ENCODE peak calls at places on chromosome 2, in four cellular contexts. M is A549, G is HepG2, C is WTC11. A is an unnamed sample.

GRCh38 chr2:54212456-54212855 is 43.6 kb downstream of the TSPYL6 start:
- DNase-seq in M (no peak), G (peak), C (no peak), A (no peak)

GRCh38 chr2:188776634-188777033 is 197.5 kb upstream of the COL3A1 start:
- DNase-seq in M (no peak), G (no peak), C (no peak), A (no peak)

GRCh38 chr2:31440764-31441163 is 26.2 kb upstream of the XDH start:
- DNase-seq in M (peak), G (no peak), C (no peak), A (no peak)

GRCh38 chr2:24360963-24361330 is 611 bp upstream of the ITSN2 start:
- DNase-seq in M (no peak), G (no peak), C (no peak), A (no peak)

GRCh38 chr2:111028720-111029119 is 92.0 kb upstream of the BCL2L11 start:
- DNase-seq in M (peak), G (no peak), C (no peak), A (peak)

GRCh38 chr2:169509230-169509917 is at the start of gene KLHL41:
- DNase-seq in M (no peak), G (no peak), C (no peak), A (no peak)

GRCh38 chr2:237870754-237871651 is 11.6 kb downstream of the RAMP1 start:
- DNase-seq in M (no peak), G (no peak), C (no peak), A (no peak)

GRCh38 chr2:110182449-110182848 is 22.4 kb downstream of the NPHP1 start:
- DNase-seq in M (no peak), G (no peak), C (no peak), A (no peak)

GRCh38 chr2:20693317-20693716 is 26.4 kb downstream of the GDF7 start:
- DNase-seq in M (no peak), G (no peak), C (no peak), A (no peak)

GRCh38 chr2:181894381-181894780 is 2.9 kb downstream of the ITPRID2 start:
- DNase-seq in M (no peak), G (no peak), C (no peak), A (no peak)
- TF ChIP-seq NR3C1 in M (no peak), G (no peak), C (no peak), A (no peak)

GRCh38 chr2:55811048-55811447 is 112.5 kb downstream of the EFEMP1 start:
- DNase-seq in M (no peak), G (no peak), C (no peak), A (no peak)

GRCh38 chr2:55810621-55811020 is 113.0 kb downstream of the EFEMP1 start:
- DNase-seq in M (no peak), G (no peak), C (no peak), A (no peak)

GRCh38 chr2:55805662-55806061 is 112.0 kb upstream of the PNPT1 start:
- DNase-seq in M (no peak), G (no peak), C (no peak), A (no peak)

GRCh38 chr2:55809875-55810620 is 113.5 kb downstream of the EFEMP1 start:
- DNase-seq in M (peak), G (no peak), C (peak), A (no peak)

DNA sequence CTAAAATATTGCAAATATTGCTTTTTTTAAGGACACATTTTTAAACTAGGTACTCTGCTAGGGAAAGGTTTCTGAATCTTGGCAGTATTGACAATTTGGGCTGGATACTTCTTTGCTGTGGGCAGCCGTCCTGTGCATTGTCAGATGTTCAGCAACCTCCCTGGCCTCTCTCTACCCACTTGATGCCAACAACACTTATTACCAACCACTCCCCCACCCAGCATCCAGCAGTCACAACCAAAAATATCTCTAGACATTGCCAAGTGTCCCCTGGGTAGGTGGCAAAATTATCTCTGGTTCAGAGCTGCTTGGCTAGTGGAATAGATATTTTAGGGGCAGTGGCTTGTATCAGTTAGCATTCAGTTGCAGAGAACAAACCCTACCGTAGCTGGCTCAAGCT is 114.3 kb upstream of the PNPT1 start:
- DNase-seq in M (no peak), G (no peak), C (no peak), A (no peak)
- TF ChIP-seq NR3C1 in M (no peak), G (no peak), C (no peak), A (no peak)

DNA sequence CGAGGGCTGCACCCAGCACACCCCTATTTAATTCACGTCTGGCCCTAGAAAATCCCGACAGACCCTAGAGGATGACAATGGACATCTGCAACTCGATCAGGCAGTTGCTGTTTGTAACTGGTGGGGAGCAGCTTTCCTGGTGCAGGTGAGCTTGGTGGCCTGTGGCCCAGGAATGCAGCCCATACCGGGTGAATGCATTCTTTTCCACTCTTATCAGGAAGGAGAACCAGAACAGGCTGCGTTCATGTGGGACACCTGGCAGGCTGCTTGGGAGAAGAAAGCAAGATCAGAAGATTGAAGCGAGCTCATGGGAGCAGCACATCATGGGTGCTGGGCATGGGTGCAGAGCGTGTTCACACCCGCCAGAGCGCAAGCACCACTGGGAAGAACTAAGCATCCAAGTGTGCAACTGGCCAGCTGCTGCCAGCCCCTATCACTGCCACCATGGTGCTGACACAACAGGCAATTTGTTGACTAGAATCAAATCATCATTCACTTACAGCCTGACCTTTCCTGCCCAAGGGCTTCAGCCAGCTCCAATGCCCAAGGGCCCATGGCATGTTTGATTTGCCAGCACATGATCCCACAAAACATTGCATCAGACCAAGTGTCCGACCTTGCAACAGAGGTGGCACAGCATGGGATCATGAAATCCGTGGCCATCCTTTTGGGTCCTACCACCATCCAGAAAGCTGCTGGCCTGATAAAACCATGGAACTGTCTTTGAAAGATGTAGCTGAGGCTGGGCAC is 241.7 kb upstream of the ID2 start:
- DNase-seq in M (no peak), G (no peak), C (no peak), A (no peak)
- TF ChIP-seq NR3C1 in M (no peak), G (no peak), C (no peak), A (no peak)

GRCh38 chr2:47354817-47355653 is 47.9 kb upstream of the MSH2 start:
- DNase-seq in M (no peak), G (no peak), C (no peak), A (no peak)

GRCh38 chr2:47360283-47360682 is 42.7 kb upstream of the MSH2 start:
- DNase-seq in M (no peak), G (no peak), C (no peak), A (no peak)

GRCh38 chr2:47354013-47354816 is 48.7 kb upstream of the MSH2 start:
- DNase-seq in M (peak), G (peak), C (no peak), A (peak)

GRCh38 chr2:47359375-47359868 is 43.5 kb upstream of the MSH2 start:
- DNase-seq in M (no peak), G (no peak), C (no peak), A (peak)

GRCh38 chr2:47357475-47357874 is 45.5 kb upstream of the MSH2 start:
- DNase-seq in M (peak), G (peak), C (no peak), A (peak)
- TF ChIP-seq NR3C1 in M (no peak), G (no peak), C (no peak), A (no peak)

GRCh38 chr2:127771756-127772155 is 39.2 kb downstream of the WDR33 start:
- DNase-seq in M (peak), G (no peak), C (no peak), A (no peak)

GRCh38 chr2:127768775-127769479 is 42.0 kb downstream of the WDR33 start:
- DNase-seq in M (no peak), G (no peak), C (no peak), A (no peak)

GRCh38 chr2:127769587-127769986 is 41.4 kb downstream of the WDR33 start:
- DNase-seq in M (no peak), G (no peak), C (no peak), A (no peak)

GRCh38 chr2:127776122-127776780 is 34.7 kb downstream of the WDR33 start:
- DNase-seq in M (no peak), G (peak), C (no peak), A (no peak)

GRCh38 chr2:127770973-127771735 is 39.8 kb downstream of the WDR33 start:
- DNase-seq in M (peak), G (peak), C (no peak), A (no peak)
- TF ChIP-seq NR3C1 in M (no peak), G (no peak), C (no peak), A (no peak)

DNA sequence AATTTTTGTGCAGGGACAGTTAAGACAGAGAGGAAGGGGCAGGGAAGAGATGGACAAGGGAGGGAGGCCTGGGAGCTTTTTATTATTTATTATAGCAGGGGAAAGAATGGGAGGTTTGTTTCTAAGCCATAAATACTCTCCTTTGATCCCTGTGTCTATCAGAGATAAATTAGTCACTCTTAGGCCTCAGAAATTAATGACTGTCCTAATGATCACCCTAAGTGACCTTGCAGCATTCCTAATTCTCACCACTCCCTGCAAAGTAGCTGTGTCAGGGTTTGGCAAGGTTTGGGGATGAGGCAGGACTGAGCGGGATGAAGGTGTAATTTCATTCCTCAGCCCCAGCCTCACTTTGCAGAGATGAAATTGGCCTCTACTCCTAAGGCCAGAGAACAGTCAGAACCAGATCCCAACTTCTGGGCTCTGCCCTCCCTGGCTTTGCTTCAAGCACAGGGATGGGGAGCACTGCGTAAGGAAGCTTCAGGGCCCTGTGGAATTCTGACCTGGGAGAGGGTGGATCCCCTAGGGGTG is 95.0 kb downstream of the TMEM17 start:
- DNase-seq in M (no peak), G (no peak), C (no peak), A (no peak)
- TF ChIP-seq NR3C1 in M (no peak), G (no peak), C (no peak), A (no peak)

GRCh38 chr2:44952143-44952805 is 10.8 kb downstream of the SIX3 start:
- DNase-seq in M (peak), G (peak), C (peak), A (peak)
- TF ChIP-seq NR3C1 in M (no peak), G (no peak), C (no peak), A (no peak)

GRCh38 chr2:43142921-43143438 is 83.4 kb downstream of the ZFP36L2 start:
- DNase-seq in M (peak), G (peak), C (no peak), A (peak)
- TF ChIP-seq NR3C1 in M (no peak), G (no peak), C (no peak), A (no peak)